ENCODE peak calls at places on chromosomes 16 and 17, in nine cellular contexts. One of them, this sample, is unnamed.
A peak's percentile ranks its signal among the peaks of the same experiment; 100 is the strongest.

GRCh38 chr16:4409081-4409932 is 7.1 kb downstream of the CORO7 start:
- DNase-seq in mucosa of descending colon: no peak
- DNase-seq in esophagus squamous epithelium: no peak
- DNase-seq in prostate gland: no peak
- DNase-seq in uterus: no peak
- DNase-seq in testis: no peak
- DNase-seq in fibroblast of pulmonary artery: no peak
- DNase-seq in GM23248: peak; percentile 35
- DNase-seq in endothelial cell of umbilical vein: no peak
- DNase-seq in this sample: no peak

GRCh38 chr17:49471089-49471683 is 23.9 kb upstream of the NGFR start:
- DNase-seq in mucosa of descending colon: no peak
- DNase-seq in esophagus squamous epithelium: no peak
- DNase-seq in prostate gland: no peak
- DNase-seq in uterus: no peak
- DNase-seq in testis: no peak
- DNase-seq in fibroblast of pulmonary artery: no peak
- DNase-seq in GM23248: peak; percentile 61
- DNase-seq in endothelial cell of umbilical vein: no peak
- DNase-seq in this sample: peak; percentile 18

GRCh38 chr17:81341347-81342061 is 46.4 kb upstream of the SLC38A10 start:
- DNase-seq in mucosa of descending colon: peak; percentile 49
- DNase-seq in esophagus squamous epithelium: no peak
- DNase-seq in prostate gland: no peak
- DNase-seq in uterus: no peak
- DNase-seq in testis: no peak
- DNase-seq in fibroblast of pulmonary artery: no peak
- DNase-seq in GM23248: peak; percentile 45
- DNase-seq in endothelial cell of umbilical vein: no peak
- DNase-seq in this sample: no peak

GRCh38 chr17:60792250-60792898 is 114.7 kb downstream of the BCAS3 start:
- DNase-seq in mucosa of descending colon: no peak
- DNase-seq in esophagus squamous epithelium: no peak
- DNase-seq in prostate gland: no peak
- DNase-seq in uterus: no peak
- DNase-seq in testis: no peak
- DNase-seq in fibroblast of pulmonary artery: no peak
- DNase-seq in GM23248: peak; percentile 41
- DNase-seq in endothelial cell of umbilical vein: no peak
- DNase-seq in this sample: peak; percentile 13

GRCh38 chr17:73787036-73787720 is 142.9 kb upstream of the SDK2 start:
- DNase-seq in mucosa of descending colon: no peak
- DNase-seq in esophagus squamous epithelium: no peak
- DNase-seq in prostate gland: no peak
- DNase-seq in uterus: no peak
- DNase-seq in testis: no peak
- DNase-seq in fibroblast of pulmonary artery: no peak
- DNase-seq in GM23248: no peak
- DNase-seq in endothelial cell of umbilical vein: no peak
- DNase-seq in this sample: no peak

GRCh38 chr16:2035431-2036199 is 8.9 kb downstream of the NHERF2 start:
- DNase-seq in mucosa of descending colon: peak; percentile 69
- DNase-seq in esophagus squamous epithelium: no peak
- DNase-seq in prostate gland: no peak
- DNase-seq in uterus: no peak
- DNase-seq in testis: peak; percentile 62
- DNase-seq in fibroblast of pulmonary artery: peak; percentile 65
- DNase-seq in GM23248: peak; percentile 88
- DNase-seq in endothelial cell of umbilical vein: peak; percentile 62
- DNase-seq in this sample: peak; percentile 86

GRCh38 chr17:27560668-27561067 is 70.3 kb upstream of the LGALS9 start:
- DNase-seq in mucosa of descending colon: no peak
- DNase-seq in esophagus squamous epithelium: no peak
- DNase-seq in prostate gland: no peak
- DNase-seq in uterus: peak; percentile 44
- DNase-seq in testis: no peak
- DNase-seq in fibroblast of pulmonary artery: peak; percentile 62
- DNase-seq in GM23248: no peak
- DNase-seq in endothelial cell of umbilical vein: no peak
- DNase-seq in this sample: no peak

GRCh38 chr16:83705856-83706255 is 101.9 kb upstream of the HSBP1 start:
- DNase-seq in mucosa of descending colon: no peak
- DNase-seq in esophagus squamous epithelium: no peak
- DNase-seq in prostate gland: no peak
- DNase-seq in uterus: no peak
- DNase-seq in testis: no peak
- DNase-seq in fibroblast of pulmonary artery: no peak
- DNase-seq in GM23248: peak; percentile 21
- DNase-seq in endothelial cell of umbilical vein: no peak
- DNase-seq in this sample: peak; percentile 44

GRCh38 chr17:82022981-82023446 is at the start of gene LRRC45:
- DNase-seq in mucosa of descending colon: peak; percentile 100
- DNase-seq in esophagus squamous epithelium: peak; percentile 99
- DNase-seq in prostate gland: peak; percentile 100
- DNase-seq in uterus: peak; percentile 100
- DNase-seq in testis: peak; percentile 100
- DNase-seq in fibroblast of pulmonary artery: peak; percentile 100
- DNase-seq in GM23248: peak; percentile 100
- DNase-seq in endothelial cell of umbilical vein: peak; percentile 100
- DNase-seq in this sample: peak; percentile 100

GRCh38 chr17:81930142-81931125 is 2.9 kb upstream of the MAFG start:
- DNase-seq in mucosa of descending colon: peak; percentile 67
- DNase-seq in esophagus squamous epithelium: no peak
- DNase-seq in prostate gland: no peak
- DNase-seq in uterus: no peak
- DNase-seq in testis: no peak
- DNase-seq in fibroblast of pulmonary artery: no peak
- DNase-seq in GM23248: peak; percentile 47
- DNase-seq in endothelial cell of umbilical vein: no peak
- DNase-seq in this sample: no peak

GRCh38 chr17:2391597-2392251 is 9.1 kb downstream of the MNT start:
- DNase-seq in mucosa of descending colon: peak; percentile 52
- DNase-seq in esophagus squamous epithelium: no peak
- DNase-seq in prostate gland: no peak
- DNase-seq in uterus: no peak
- DNase-seq in testis: no peak
- DNase-seq in fibroblast of pulmonary artery: no peak
- DNase-seq in GM23248: no peak
- DNase-seq in endothelial cell of umbilical vein: no peak
- DNase-seq in this sample: no peak
- H3K4me3 ChIP-seq in mucosa of descending colon: no peak overlapping the region
- H3K4me3 ChIP-seq in esophagus squamous epithelium: peak overlapping the region; percentile 70
- H3K4me3 ChIP-seq in prostate gland: peak overlapping the region; percentile 83
- H3K4me3 ChIP-seq in uterus: peak overlapping the region; percentile 33
- H3K4me3 ChIP-seq in testis: peak overlapping the region; percentile 91
- H3K4me3 ChIP-seq in fibroblast of pulmonary artery: peak overlapping the region; percentile 49
- H3K4me3 ChIP-seq in GM23248: peak overlapping the region; percentile 72
- H3K4me3 ChIP-seq in endothelial cell of umbilical vein: no peak overlapping the region
- H3K4me3 ChIP-seq in this sample: peak overlapping the region; percentile 51

GRCh38 chr17:17824119-17824779 is 12.5 kb downstream of the SREBF1 start:
- DNase-seq in mucosa of descending colon: peak; percentile 73
- DNase-seq in esophagus squamous epithelium: no peak
- DNase-seq in prostate gland: no peak
- DNase-seq in uterus: peak; percentile 41
- DNase-seq in testis: no peak
- DNase-seq in fibroblast of pulmonary artery: no peak
- DNase-seq in GM23248: no peak
- DNase-seq in endothelial cell of umbilical vein: no peak
- DNase-seq in this sample: no peak
- H3K4me3 ChIP-seq in mucosa of descending colon: no peak overlapping the region
- H3K4me3 ChIP-seq in esophagus squamous epithelium: peak overlapping the region; percentile 72
- H3K4me3 ChIP-seq in prostate gland: peak overlapping the region; percentile 53
- H3K4me3 ChIP-seq in uterus: peak overlapping the region; percentile 31
- H3K4me3 ChIP-seq in testis: peak overlapping the region; percentile 43
- H3K4me3 ChIP-seq in fibroblast of pulmonary artery: peak overlapping the region; percentile 25
- H3K4me3 ChIP-seq in GM23248: peak overlapping the region; percentile 53
- H3K4me3 ChIP-seq in endothelial cell of umbilical vein: peak overlapping the region; percentile 17
- H3K4me3 ChIP-seq in this sample: peak overlapping the region; percentile 47

GRCh38 chr17:39225974-39226683 is 384 bp upstream of the STAC2 start:
- DNase-seq in mucosa of descending colon: peak; percentile 62
- DNase-seq in esophagus squamous epithelium: no peak
- DNase-seq in prostate gland: peak; percentile 50
- DNase-seq in uterus: peak; percentile 94
- DNase-seq in testis: peak; percentile 58
- DNase-seq in fibroblast of pulmonary artery: peak; percentile 52
- DNase-seq in GM23248: peak; percentile 57
- DNase-seq in endothelial cell of umbilical vein: peak; percentile 36
- DNase-seq in this sample: no peak

GRCh38 chr17:39227364-39227919 is 1.7 kb upstream of the STAC2 start:
- DNase-seq in mucosa of descending colon: peak; percentile 12
- DNase-seq in esophagus squamous epithelium: no peak
- DNase-seq in prostate gland: no peak
- DNase-seq in uterus: no peak
- DNase-seq in testis: no peak
- DNase-seq in fibroblast of pulmonary artery: no peak
- DNase-seq in GM23248: no peak
- DNase-seq in endothelial cell of umbilical vein: no peak
- DNase-seq in this sample: no peak

GRCh38 chr17:39224778-39225307 is 902 bp downstream of the STAC2 start:
- DNase-seq in mucosa of descending colon: peak; percentile 43
- DNase-seq in esophagus squamous epithelium: no peak
- DNase-seq in prostate gland: no peak
- DNase-seq in uterus: no peak
- DNase-seq in testis: no peak
- DNase-seq in fibroblast of pulmonary artery: no peak
- DNase-seq in GM23248: no peak
- DNase-seq in endothelial cell of umbilical vein: no peak
- DNase-seq in this sample: no peak

GRCh38 chr17:39223907-39224777 is 1.6 kb downstream of the STAC2 start:
- DNase-seq in mucosa of descending colon: peak; percentile 27
- DNase-seq in esophagus squamous epithelium: no peak
- DNase-seq in prostate gland: no peak
- DNase-seq in uterus: no peak
- DNase-seq in testis: no peak
- DNase-seq in fibroblast of pulmonary artery: no peak
- DNase-seq in GM23248: no peak
- DNase-seq in endothelial cell of umbilical vein: no peak
- DNase-seq in this sample: no peak

DNA sequence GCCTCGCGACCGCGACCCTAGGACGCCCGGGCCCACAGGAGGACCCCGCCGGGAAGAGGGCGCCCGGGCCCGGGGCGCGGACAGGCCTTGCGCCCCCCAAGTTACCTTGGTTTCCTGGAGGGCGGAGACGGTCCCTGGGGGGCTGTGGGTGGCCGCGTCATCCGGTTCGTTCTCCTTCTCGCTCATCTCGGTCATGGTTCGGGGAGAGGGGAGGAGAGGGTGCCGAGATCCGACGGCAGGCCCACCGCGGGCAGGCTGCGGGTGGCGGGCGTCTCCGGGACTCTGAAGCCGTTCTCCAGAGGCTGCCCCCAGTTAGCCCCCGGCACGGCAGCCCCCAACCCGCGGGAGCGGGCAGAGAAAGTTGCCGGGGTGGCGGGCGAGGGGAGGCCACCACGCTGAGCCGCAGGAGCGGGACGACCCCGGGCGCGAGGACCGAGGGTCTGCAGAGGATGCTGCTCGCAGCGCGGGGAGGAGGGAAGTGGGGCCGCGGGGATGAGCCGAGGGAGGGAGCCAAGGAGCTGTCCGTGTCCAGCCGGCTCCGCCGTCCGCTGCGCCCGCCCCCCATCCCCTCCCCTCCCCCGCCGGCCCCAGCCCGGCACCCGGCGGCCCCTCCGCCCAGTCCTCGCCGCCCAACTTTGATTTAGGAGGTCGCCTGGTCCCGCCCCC is at the start of gene STAC2:
- DNase-seq in mucosa of descending colon: peak; percentile 46
- DNase-seq in esophagus squamous epithelium: no peak
- DNase-seq in prostate gland: no peak
- DNase-seq in uterus: no peak
- DNase-seq in testis: no peak
- DNase-seq in fibroblast of pulmonary artery: no peak
- DNase-seq in GM23248: peak; percentile 34
- DNase-seq in endothelial cell of umbilical vein: no peak
- DNase-seq in this sample: no peak
- H3K4me3 ChIP-seq in mucosa of descending colon: no peak within 1 kb of the TSS
- H3K4me3 ChIP-seq in esophagus squamous epithelium: peak within 1 kb of the TSS; percentile 66
- H3K4me3 ChIP-seq in prostate gland: peak within 1 kb of the TSS; percentile 39
- H3K4me3 ChIP-seq in uterus: peak within 1 kb of the TSS; percentile 41
- H3K4me3 ChIP-seq in testis: peak within 1 kb of the TSS; percentile 59
- H3K4me3 ChIP-seq in fibroblast of pulmonary artery: peak within 1 kb of the TSS; percentile 18
- H3K4me3 ChIP-seq in GM23248: peak within 1 kb of the TSS; percentile 58
- H3K4me3 ChIP-seq in endothelial cell of umbilical vein: peak within 1 kb of the TSS; percentile 9
- H3K4me3 ChIP-seq in this sample: peak within 1 kb of the TSS; percentile 49

GRCh38 chr17:66354981-66355380 is 52.6 kb downstream of the PRKCA start:
- DNase-seq in mucosa of descending colon: no peak
- DNase-seq in esophagus squamous epithelium: no peak
- DNase-seq in prostate gland: no peak
- DNase-seq in uterus: no peak
- DNase-seq in testis: no peak
- DNase-seq in fibroblast of pulmonary artery: peak; percentile 70
- DNase-seq in GM23248: peak; percentile 70
- DNase-seq in endothelial cell of umbilical vein: no peak
- DNase-seq in this sample: peak; percentile 79
- H3K4me3 ChIP-seq in mucosa of descending colon: no peak overlapping the region
- H3K4me3 ChIP-seq in esophagus squamous epithelium: no peak overlapping the region
- H3K4me3 ChIP-seq in prostate gland: no peak overlapping the region
- H3K4me3 ChIP-seq in uterus: no peak overlapping the region
- H3K4me3 ChIP-seq in testis: no peak overlapping the region
- H3K4me3 ChIP-seq in fibroblast of pulmonary artery: no peak overlapping the region
- H3K4me3 ChIP-seq in GM23248: peak overlapping the region; percentile 25
- H3K4me3 ChIP-seq in endothelial cell of umbilical vein: no peak overlapping the region
- H3K4me3 ChIP-seq in this sample: no peak overlapping the region

DNA sequence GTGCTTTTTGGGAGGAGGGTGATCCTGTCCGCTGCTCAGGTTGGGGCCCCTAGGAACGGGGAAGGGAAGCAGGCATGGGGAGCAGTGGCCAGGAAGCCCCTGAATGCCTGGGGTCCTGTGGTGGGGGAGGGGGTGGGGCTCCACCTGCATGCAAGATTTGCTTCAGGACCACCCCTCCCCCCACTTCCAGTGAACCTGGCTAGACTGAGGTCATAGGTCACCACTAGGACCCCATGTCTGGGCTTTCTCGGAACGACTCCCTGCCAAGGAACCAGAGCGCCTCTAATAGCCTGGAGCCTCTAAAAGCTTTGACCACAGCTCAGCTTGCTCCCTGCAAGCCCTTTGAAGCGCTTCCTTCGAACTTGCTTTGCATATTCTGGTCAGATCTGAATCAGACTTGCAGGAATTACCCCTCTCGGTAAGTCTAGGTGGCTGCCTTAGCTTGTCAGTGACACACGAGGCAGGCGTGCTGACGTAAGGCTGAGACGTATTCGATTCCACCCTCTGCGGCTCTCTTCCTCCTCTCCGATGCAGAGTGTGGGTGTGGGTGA is 3.6 kb downstream of the SOCS3 start:
- DNase-seq in mucosa of descending colon: peak; percentile 87
- DNase-seq in esophagus squamous epithelium: no peak
- DNase-seq in prostate gland: no peak
- DNase-seq in uterus: no peak
- DNase-seq in testis: peak; percentile 51
- DNase-seq in fibroblast of pulmonary artery: peak; percentile 75
- DNase-seq in GM23248: peak; percentile 93
- DNase-seq in endothelial cell of umbilical vein: no peak
- DNase-seq in this sample: peak; percentile 81
- H3K4me3 ChIP-seq in mucosa of descending colon: no peak overlapping the region
- H3K4me3 ChIP-seq in esophagus squamous epithelium: peak overlapping the region; percentile 98
- H3K4me3 ChIP-seq in prostate gland: no peak overlapping the region
- H3K4me3 ChIP-seq in uterus: no peak overlapping the region
- H3K4me3 ChIP-seq in testis: no peak overlapping the region
- H3K4me3 ChIP-seq in fibroblast of pulmonary artery: peak overlapping the region; percentile 90
- H3K4me3 ChIP-seq in GM23248: no peak overlapping the region
- H3K4me3 ChIP-seq in endothelial cell of umbilical vein: no peak overlapping the region
- H3K4me3 ChIP-seq in this sample: peak overlapping the region; percentile 47

This sample was measured in AG10803.